ENCODE peak calls at places on chromosomes 13 and 19, in eight cellular contexts. D is AG08395, A is non-pigmented ciliary epithelial cell, V is HTR-8/SVneo, O is choroid plexus epithelial cell, H is uterus, Z is GM18507, G is HuH-7. C is an unnamed sample.

GRCh38 chr13:25175431-25175830 is 3.3 kb upstream of the AMER2 start:
- DNase-seq in O (no peak), G (no peak), A (no peak), D (no peak), H (no peak), Z (no peak), V (no peak), C (no peak)

GRCh38 chr19:13006431-13007281 is 11.4 kb downstream of the NFIX start:
- DNase-seq in O (no peak), A (no peak), D (peak), G (no peak), H (peak), V (no peak), Z (no peak), C (no peak)

GRCh38 chr13:44867825-44868224 is 121.4 kb downstream of the NUFIP1 start:
- DNase-seq in O (peak), G (no peak), V (no peak), Z (no peak), H (peak), D (no peak), A (no peak), C (no peak)

GRCh38 chr19:36687214-36688056 is at the start of gene ZNF567:
- DNase-seq in H (peak), A (peak), D (peak), V (peak), O (peak), Z (peak), G (peak), C (peak)

GRCh38 chr13:88074794-88075509 is 403.8 kb downstream of the SLITRK5 start:
- DNase-seq in H (no peak), A (no peak), Z (no peak), D (no peak), O (peak), V (no peak), G (no peak), C (no peak)

GRCh38 chr19:1094655-1094977 is 559 bp downstream of the POLR2E start:
- DNase-seq in D (no peak), A (no peak), G (no peak), V (no peak), O (no peak), Z (no peak), H (no peak), C (no peak)

GRCh38 chr13:100880166-100880565 is 205.6 kb upstream of the TMTC4 start:
- DNase-seq in Z (no peak), D (no peak), O (no peak), G (no peak), A (no peak), V (no peak), H (no peak), C (no peak)

GRCh38 chr19:21322528-21322927 is 6.7 kb downstream of the ZNF708 start:
- DNase-seq in H (no peak), A (no peak), D (no peak), Z (no peak), V (no peak), G (no peak), O (no peak), C (no peak)

GRCh38 chr19:12695514-12695913 is 917 bp downstream of the FBXW9 start:
- DNase-seq in O (no peak), V (no peak), Z (no peak), A (no peak), D (no peak), G (no peak), H (no peak), C (no peak)

GRCh38 chr19:51156710-51157109 is 14.6 kb downstream of the SIGLEC7 start:
- DNase-seq in A (no peak), H (no peak), G (no peak), Z (no peak), O (no peak), V (no peak), D (no peak), C (no peak)

GRCh38 chr13:24272452-24273161 is 36.8 kb upstream of the C1QTNF9 start:
- DNase-seq in A (no peak), D (no peak), V (no peak), O (no peak), H (peak), Z (no peak), G (no peak), C (no peak)

GRCh38 chr13:112831196-112831595 is 137.8 kb upstream of the MCF2L start:
- DNase-seq in A (no peak), V (no peak), D (no peak), G (no peak), O (no peak), H (no peak), Z (no peak), C (no peak)

GRCh38 chr19:41928221-41928683 is at the start of gene ERFL:
- DNase-seq in D (peak), A (no peak), O (no peak), Z (no peak), V (no peak), G (no peak), H (no peak), C (no peak)

GRCh38 chr13:112447306-112447705 is 71.2 kb downstream of the SPACA7 start:
- DNase-seq in A (no peak), D (no peak), Z (no peak), O (no peak), H (no peak), G (no peak), V (no peak), C (no peak)

GRCh38 chr19:33447336-33448158 is 74.0 kb downstream of the CEBPG start:
- DNase-seq in H (no peak), V (no peak), O (no peak), A (no peak), Z (no peak), G (no peak), D (no peak), C (no peak)

GRCh38 chr13:32170841-32171240 is 139.3 kb downstream of the FRY start:
- DNase-seq in O (no peak), V (no peak), A (no peak), G (no peak), Z (no peak), H (no peak), D (no peak), C (no peak)